ENCODE peak calls at places on chromosomes 16 and 17, in four cellular contexts. D, W, G and U are unnamed samples.

GRCh38 chr16:67055712-67056487 is 27.0 kb downstream of the CBFB start:
- DNase-seq in D (no peak), W (no peak), G (peak), U (peak)

GRCh38 chr16:81493755-81494433 is 49.3 kb downstream of the CMIP start:
- DNase-seq in D (no peak), W (no peak), G (no peak), U (peak)

GRCh38 chr17:66791337-66791736 is 43.6 kb upstream of the CACNG5 start:
- DNase-seq in D (no peak), W (no peak), G (no peak), U (no peak)

GRCh38 chr17:78789149-78789662 is 7.1 kb upstream of the CYTH1 start:
- DNase-seq in D (no peak), W (no peak), G (no peak), U (no peak)

GRCh38 chr17:2980904-2981246 is 82.5 kb downstream of the OR1D5 start:
- DNase-seq in D (no peak), W (no peak), G (no peak), U (no peak)

GRCh38 chr16:80710918-80711317 is 93.5 kb downstream of the CDYL2 start:
- DNase-seq in D (no peak), W (no peak), G (no peak), U (no peak)

GRCh38 chr16:57801856-57802634 is at the start of gene KIFC3:
- DNase-seq in D (peak), W (peak), G (peak), U (peak)

GRCh38 chr17:29954405-29954804 is 13.0 kb downstream of the EFCAB5 start:
- DNase-seq in D (no peak), W (no peak), G (no peak), U (no peak)

GRCh38 chr16:17887963-17888362 is 417.2 kb upstream of the XYLT1 start:
- DNase-seq in D (no peak), W (no peak), G (no peak), U (no peak)

GRCh38 chr16:85798901-85799496 is 345 bp downstream of the EMC8 start:
- DNase-seq in D (peak), W (no peak), G (peak), U (peak)

GRCh38 chr16:72673118-72673517 is 374.8 kb downstream of the ZFHX3 start:
- DNase-seq in D (no peak), W (no peak), G (no peak), U (no peak)